ENCODE peak calls at places on chromosomes 5 and 9, in five cellular contexts. O is left colon; E is hypothalamus; X is HEK293T; F is CD8-positive, alpha-beta memory T cell. L is an unnamed sample.

GRCh38 chr9:214488-215448 is at the start of gene DOCK8:
- DNase-seq in F (peak; percentile 36), O (peak; percentile 83), X (peak; percentile 53), E (no peak), L (no peak)

GRCh38 chr5:77301447-77301878 is 91.0 kb downstream of the PDE8B start:
- DNase-seq in O (no peak), E (no peak), F (no peak), X (no peak), L (peak; percentile 67)

GRCh38 chr5:169287529-169287928 is 13.4 kb downstream of the SLIT3 start:
- DNase-seq in E (no peak), F (no peak), O (no peak), X (no peak), L (no peak)

GRCh38 chr5:179819296-179820126 is 1.2 kb upstream of the SQSTM1 start:
- DNase-seq in E (peak; percentile 83), O (peak; percentile 73), F (peak; percentile 53), X (peak; percentile 44), L (peak; percentile 85)

GRCh38 chr5:169803077-169803981 is 166.3 kb downstream of the DOCK2 start:
- DNase-seq in X (no peak), O (no peak), F (no peak), E (no peak), L (peak; percentile 88)

GRCh38 chr5:90326995-90327394 is 82.6 kb downstream of the CETN3 start:
- DNase-seq in O (no peak), X (no peak), E (no peak), F (no peak), L (no peak)

GRCh38 chr9:75909776-75910175 is 19.3 kb downstream of the PCSK5 start:
- DNase-seq in X (no peak), O (no peak), E (no peak), F (no peak), L (no peak)

GRCh38 chr5:84274585-84275468 is 109.9 kb downstream of the EDIL3 start:
- DNase-seq in O (peak; percentile 56), F (no peak), E (no peak), X (peak; percentile 23), L (no peak)

GRCh38 chr5:124721336-124721735 is 25.1 kb downstream of the ZNF608 start:
- DNase-seq in O (no peak), F (no peak), E (no peak), X (no peak), L (no peak)

GRCh38 chr5:55037046-55037771 is 13.2 kb downstream of the GZMK start:
- DNase-seq in E (no peak), O (no peak), F (peak; percentile 34), X (no peak), L (no peak)

GRCh38 chr9:131323629-131324028 is 34.1 kb downstream of the PLPP7 start:
- DNase-seq in O (no peak), F (no peak), X (no peak), E (no peak), L (no peak)

GRCh38 chr9:38109601-38110000 is 40.6 kb upstream of the SHB start:
- DNase-seq in X (no peak), O (no peak), E (no peak), F (no peak), L (no peak)

L was measured in NCI-H226.